ENCODE peak calls at places on chromosomes 1 and 21, in four cellular contexts. N is HCT116, D is breast epithelium, O is GM23338. K is an unnamed sample.

GRCh38 chr1:219113261-219113660 is 60.4 kb upstream of the LYPLAL1 start:
- DNase-seq in N (no peak), D (no peak), O (no peak), K (no peak)

GRCh38 chr1:93275634-93276295 is 69.9 kb upstream of the DR1 start:
- DNase-seq in N (no peak), D (no peak), O (peak; percentile 8), K (no peak)

GRCh38 chr1:156471496-156472490 is 28.8 kb downstream of the MEF2D start:
- DNase-seq in N (no peak), D (peak; percentile 76), O (no peak), K (no peak)

GRCh38 chr1:60963167-60963909 is 119.0 kb upstream of the NFIA start:
- DNase-seq in N (no peak), D (no peak), O (no peak), K (no peak)

GRCh38 chr1:197451424-197451823 is 183.4 kb downstream of the CRB1 start:
- DNase-seq in N (no peak), D (no peak), O (no peak), K (no peak)

GRCh38 chr1:151060241-151061011 is at the start of gene MLLT11:
- DNase-seq in N (no peak), D (no peak), O (peak; percentile 94), K (peak; percentile 77)

GRCh38 chr1:9146156-9146555 is 17.3 kb upstream of the GPR157 start:
- DNase-seq in N (no peak), D (no peak), O (no peak), K (no peak)

GRCh38 chr1:231278100-231278790 is 37.2 kb downstream of the GNPAT start:
- DNase-seq in N (no peak), D (peak; percentile 19), O (no peak), K (no peak)

GRCh38 chr1:64309468-64309867 is 106.0 kb downstream of the UBE2U start:
- DNase-seq in N (no peak), D (peak; percentile 66), O (no peak), K (no peak)

GRCh38 chr1:170790651-170791071 is 126.7 kb downstream of the PRRX1 start:
- DNase-seq in N (no peak), D (no peak), O (no peak), K (no peak)

GRCh38 chr1:226487921-226488320 is 60.6 kb upstream of the STUM start:
- DNase-seq in N (no peak), D (no peak), O (no peak), K (no peak)

GRCh38 chr1:45752441-45753052 is 2.1 kb upstream of the IPP start:
- DNase-seq in N (no peak), D (no peak), O (no peak), K (no peak)

GRCh38 chr1:18549131-18549530 is 68.4 kb downstream of the KLHDC7A start:
- DNase-seq in N (no peak), D (no peak), O (no peak), K (no peak)

GRCh38 chr1:18547460-18547859 is 66.7 kb downstream of the KLHDC7A start:
- DNase-seq in N (no peak), D (no peak), O (peak; percentile 72), K (no peak)

GRCh38 chr1:18546026-18546425 is 65.3 kb downstream of the KLHDC7A start:
- DNase-seq in N (no peak), D (no peak), O (no peak), K (no peak)

GRCh38 chr1:18553388-18553787 is 72.7 kb downstream of the KLHDC7A start:
- DNase-seq in N (no peak), D (no peak), O (no peak), K (no peak)

GRCh38 chr1:18549896-18550295 is 69.2 kb downstream of the KLHDC7A start:
- DNase-seq in N (no peak), D (no peak), O (no peak), K (no peak)
- TF ChIP-seq POLR2AphosphoS5 in N (no peak), D (no peak), O (no peak), K (no peak)

DNA sequence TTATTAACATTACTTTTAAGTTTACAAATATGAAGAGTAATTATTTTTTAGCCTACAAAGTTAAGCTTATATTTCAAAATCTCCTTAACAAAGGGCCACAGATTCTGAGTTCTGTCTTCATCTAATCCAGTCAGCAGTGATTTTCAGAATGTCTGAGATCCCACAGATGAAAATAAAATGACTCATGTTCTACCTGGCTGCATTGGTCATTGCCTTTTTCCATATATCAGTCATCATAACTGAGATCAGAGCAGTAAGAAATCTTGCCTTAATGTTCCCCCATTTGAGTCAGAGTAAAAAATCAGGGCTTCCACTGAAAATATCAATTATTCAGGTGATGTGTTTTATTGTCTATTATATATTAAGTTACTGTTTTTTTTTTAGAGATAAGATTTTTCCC is 416.1 kb downstream of the MRPL39 start:
- DNase-seq in N (no peak), D (no peak), O (no peak), K (no peak)
- H3K27ac ChIP-seq in N (no peak overlapping the region), D (no peak overlapping the region), O (no peak overlapping the region), K (no peak overlapping the region)

DNA sequence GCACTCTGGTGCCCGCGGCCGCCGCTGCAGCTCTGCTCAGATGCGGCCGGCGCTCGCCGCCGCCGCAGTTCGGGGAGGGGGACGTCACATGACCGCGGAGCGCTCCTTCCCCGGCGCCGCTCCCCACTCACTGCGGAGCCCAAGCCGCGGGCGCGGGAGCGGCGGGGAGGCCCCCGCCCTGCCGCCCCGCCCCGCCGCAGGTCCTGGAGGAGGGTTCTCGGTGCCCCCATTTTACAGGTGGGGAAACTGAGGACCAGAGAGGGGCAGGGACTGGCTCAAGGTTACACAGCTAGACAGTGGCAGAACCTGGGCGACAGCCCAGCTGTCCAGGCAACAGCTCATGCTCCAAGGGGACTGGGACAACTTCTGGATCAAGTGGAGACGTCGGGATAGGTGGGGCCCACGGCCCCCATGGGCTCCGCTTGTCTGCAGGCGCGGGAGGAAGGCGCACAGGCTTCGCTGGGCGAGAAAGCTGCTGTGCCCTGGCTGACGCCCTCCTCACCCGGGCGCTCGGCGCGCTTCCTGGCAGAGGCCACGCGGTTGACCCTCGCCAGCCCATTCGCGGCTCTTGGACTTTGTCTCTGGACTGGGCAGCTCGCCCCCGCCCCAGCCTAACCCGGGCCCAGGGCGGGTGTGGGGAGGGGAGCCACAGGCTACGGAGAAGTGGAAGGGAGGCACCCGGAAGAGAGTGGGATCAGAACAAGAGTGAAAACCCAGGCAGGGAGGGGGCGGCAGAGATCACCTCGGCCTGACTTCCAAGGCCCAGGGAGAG is at the start of gene RAP1GAP:
- DNase-seq in N (no peak), D (no peak), O (peak; percentile 78), K (peak; percentile 82)
- TF ChIP-seq POLR2AphosphoS5 in N (no peak), D (no peak), O (no peak), K (peak; percentile 12)

GRCh38 chr1:38046333-38046883 is at the start of gene POU3F1:
- DNase-seq in N (no peak), D (no peak), O (no peak), K (peak; percentile 82)
- H3K27ac ChIP-seq in N (no peak within 1 kb of the TSS), D (peak within 1 kb of the TSS; percentile 32), O (no peak within 1 kb of the TSS), K (no peak within 1 kb of the TSS)

DNA sequence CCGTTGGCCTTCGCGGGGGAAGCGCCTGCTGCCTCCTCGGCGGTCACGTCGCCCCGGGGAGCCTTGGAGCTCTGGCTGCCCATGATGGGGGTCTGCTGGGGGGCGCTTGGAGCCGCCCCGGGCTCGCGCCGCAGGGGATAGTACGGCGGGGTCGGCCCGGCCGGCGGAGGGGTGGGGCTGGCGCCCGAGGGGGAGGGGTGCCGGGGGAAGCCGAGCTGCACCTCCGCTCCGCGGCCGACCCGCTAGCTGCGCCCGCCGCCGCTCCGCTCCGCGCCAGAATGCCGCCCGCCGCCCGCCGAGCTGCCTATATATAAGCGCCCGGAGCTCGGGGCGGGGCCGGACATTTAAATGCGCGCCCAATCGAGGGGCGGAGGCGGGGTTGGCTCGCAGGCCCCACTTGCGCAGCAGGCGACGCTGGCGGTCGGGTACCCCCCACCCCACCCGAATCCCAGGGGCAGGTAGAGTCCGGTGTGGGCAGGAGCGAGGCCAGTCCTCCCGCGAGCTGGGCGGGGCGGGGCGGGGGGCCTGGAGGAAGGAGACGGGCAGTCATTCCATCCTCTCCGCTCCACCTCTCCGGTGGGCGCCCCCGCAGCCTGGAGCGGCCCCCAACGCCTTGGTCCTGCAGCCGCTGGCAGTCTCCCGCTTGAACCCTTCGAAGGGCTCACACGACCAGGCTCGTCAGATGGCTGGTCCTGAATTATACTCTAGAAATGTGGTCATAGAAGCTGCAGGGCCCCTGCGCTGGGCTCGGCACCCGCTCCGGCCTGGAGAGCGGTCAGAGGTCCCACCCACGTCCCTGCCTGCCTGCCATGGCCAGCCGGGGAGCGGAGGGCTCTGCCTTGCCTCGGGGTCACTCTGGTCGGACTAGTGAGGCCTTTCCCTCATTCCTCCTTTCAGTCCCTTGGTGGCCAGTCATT is at the start of gene MARCKSL1:
- DNase-seq in N (peak; percentile 32), D (peak; percentile 80), O (peak; percentile 89), K (peak; percentile 97)
- TF ChIP-seq POLR2AphosphoS5 in N (peak; percentile 99), D (peak; percentile 80), O (peak; percentile 96), K (peak; percentile 99)

DNA sequence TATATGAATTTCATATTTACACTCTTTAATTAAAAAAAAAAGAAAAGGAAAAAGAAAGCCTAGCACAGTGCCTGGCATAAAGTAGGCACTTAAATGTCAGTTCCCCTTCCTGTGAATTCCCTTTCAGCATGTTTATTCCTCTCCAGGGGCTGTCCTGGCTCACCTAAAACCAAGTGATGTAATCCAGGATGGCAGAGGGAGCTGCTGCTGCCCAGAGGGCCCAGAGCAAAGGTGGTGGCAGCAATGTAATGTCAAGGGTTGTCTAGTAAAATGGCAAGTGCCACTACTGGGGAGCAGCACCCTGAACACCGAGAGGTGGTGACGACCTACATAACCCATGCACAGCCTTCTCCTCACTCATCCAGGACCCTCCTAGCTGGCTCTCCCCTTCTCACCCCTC is 78.4 kb upstream of the LPGAT1 start:
- DNase-seq in N (no peak), D (no peak), O (no peak), K (no peak)
- H3K27ac ChIP-seq in N (no peak overlapping the region), D (no peak overlapping the region), O (no peak overlapping the region), K (no peak overlapping the region)

DNA sequence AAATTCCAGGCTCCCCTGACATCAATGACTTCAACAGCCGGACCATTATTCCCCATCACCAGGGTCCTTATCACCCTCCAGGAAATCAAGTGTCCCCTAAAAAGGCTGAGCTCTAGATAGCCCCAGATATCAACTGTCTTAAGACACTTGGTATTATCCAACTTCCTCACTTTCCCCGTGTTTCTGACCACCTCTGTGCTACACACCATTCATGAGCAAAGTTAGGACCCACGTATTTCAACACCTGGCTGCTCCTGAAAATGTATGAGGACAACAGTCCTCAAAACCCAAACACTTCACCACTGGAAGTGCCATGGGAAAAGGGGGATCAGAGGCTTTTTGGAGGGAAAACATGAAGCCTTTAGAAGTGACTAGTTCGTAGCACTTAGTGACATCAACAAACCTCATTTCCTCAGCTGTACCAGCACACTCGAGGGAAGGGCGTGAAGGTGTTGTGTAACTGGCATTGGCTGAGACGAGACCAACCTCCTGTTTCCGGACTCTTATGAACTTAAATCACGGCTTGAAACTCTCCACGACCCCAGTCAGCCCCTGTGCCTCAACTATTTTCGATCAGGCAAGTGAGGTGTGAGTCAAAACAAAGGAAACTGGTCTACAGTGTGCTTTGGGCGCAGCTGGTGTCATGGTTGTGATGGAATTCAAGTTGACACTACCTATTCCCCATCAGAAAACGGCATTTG is 4.1 kb upstream of the CHD5 start:
- DNase-seq in N (no peak), D (no peak), O (no peak), K (no peak)
- TF ChIP-seq POLR2AphosphoS5 in N (no peak), D (no peak), O (peak; percentile 28), K (no peak)